ENCODE peak calls at places on chromosomes 6 and 20, in ten cellular contexts. One of them, this sample, is unnamed.

GRCh38 chr6:32968770-32969684 is 633 bp downstream of the BRD2 start:
- DNase-seq in vagina: peak; percentile 95
- DNase-seq in uterus: peak; percentile 74
- DNase-seq in right lobe of liver: peak; percentile 79
- DNase-seq in A549: peak; percentile 85
- DNase-seq in HCT116: peak; percentile 57
- DNase-seq in ovary: peak; percentile 85
- DNase-seq in adrenal gland: peak; percentile 84
- DNase-seq in H1: peak; percentile 90
- DNase-seq in thyroid gland: peak; percentile 73
- DNase-seq in this sample: peak; percentile 79

GRCh38 chr6:170144952-170145587 is 145.8 kb downstream of the DLL1 start:
- DNase-seq in vagina: no peak
- DNase-seq in uterus: no peak
- DNase-seq in right lobe of liver: peak; percentile 80
- DNase-seq in A549: no peak
- DNase-seq in HCT116: no peak
- DNase-seq in ovary: no peak
- DNase-seq in adrenal gland: no peak
- DNase-seq in H1: no peak
- DNase-seq in thyroid gland: no peak
- DNase-seq in this sample: peak; percentile 22

GRCh38 chr20:47011984-47012383 is 117.3 kb downstream of the EYA2 start:
- DNase-seq in vagina: no peak
- DNase-seq in uterus: no peak
- DNase-seq in right lobe of liver: no peak
- DNase-seq in A549: no peak
- DNase-seq in HCT116: no peak
- DNase-seq in ovary: no peak
- DNase-seq in adrenal gland: no peak
- DNase-seq in H1: no peak
- DNase-seq in thyroid gland: no peak
- DNase-seq in this sample: no peak

GRCh38 chr6:14950970-14951276 is 294.9 kb upstream of the JARID2 start:
- DNase-seq in vagina: no peak
- DNase-seq in uterus: no peak
- DNase-seq in right lobe of liver: no peak
- DNase-seq in A549: no peak
- DNase-seq in HCT116: no peak
- DNase-seq in ovary: no peak
- DNase-seq in adrenal gland: no peak
- DNase-seq in H1: no peak
- DNase-seq in thyroid gland: no peak
- DNase-seq in this sample: no peak

GRCh38 chr6:83430606-83431544 is at the start of gene ME1:
- DNase-seq in vagina: no peak
- DNase-seq in uterus: peak; percentile 55
- DNase-seq in right lobe of liver: peak; percentile 91
- DNase-seq in A549: peak; percentile 90
- DNase-seq in HCT116: peak; percentile 38
- DNase-seq in ovary: peak; percentile 86
- DNase-seq in adrenal gland: peak; percentile 94
- DNase-seq in H1: peak; percentile 36
- DNase-seq in thyroid gland: peak; percentile 81
- DNase-seq in this sample: peak; percentile 89

GRCh38 chr20:32611286-32611685 is 26.2 kb upstream of the NOL4L start:
- DNase-seq in vagina: no peak
- DNase-seq in uterus: no peak
- DNase-seq in right lobe of liver: no peak
- DNase-seq in A549: no peak
- DNase-seq in HCT116: no peak
- DNase-seq in ovary: no peak
- DNase-seq in adrenal gland: peak; percentile 46
- DNase-seq in H1: no peak
- DNase-seq in thyroid gland: no peak
- DNase-seq in this sample: no peak

GRCh38 chr20:38867062-38867359 is 59.2 kb upstream of the FAM83D start:
- DNase-seq in vagina: no peak
- DNase-seq in uterus: no peak
- DNase-seq in right lobe of liver: no peak
- DNase-seq in A549: no peak
- DNase-seq in HCT116: no peak
- DNase-seq in ovary: no peak
- DNase-seq in adrenal gland: no peak
- DNase-seq in H1: no peak
- DNase-seq in thyroid gland: no peak
- DNase-seq in this sample: no peak

GRCh38 chr6:162377735-162378134 is 349.8 kb downstream of the PRKN start:
- DNase-seq in vagina: no peak
- DNase-seq in uterus: no peak
- DNase-seq in right lobe of liver: no peak
- DNase-seq in A549: no peak
- DNase-seq in HCT116: no peak
- DNase-seq in ovary: no peak
- DNase-seq in adrenal gland: no peak
- DNase-seq in H1: no peak
- DNase-seq in thyroid gland: no peak
- DNase-seq in this sample: no peak

DNA sequence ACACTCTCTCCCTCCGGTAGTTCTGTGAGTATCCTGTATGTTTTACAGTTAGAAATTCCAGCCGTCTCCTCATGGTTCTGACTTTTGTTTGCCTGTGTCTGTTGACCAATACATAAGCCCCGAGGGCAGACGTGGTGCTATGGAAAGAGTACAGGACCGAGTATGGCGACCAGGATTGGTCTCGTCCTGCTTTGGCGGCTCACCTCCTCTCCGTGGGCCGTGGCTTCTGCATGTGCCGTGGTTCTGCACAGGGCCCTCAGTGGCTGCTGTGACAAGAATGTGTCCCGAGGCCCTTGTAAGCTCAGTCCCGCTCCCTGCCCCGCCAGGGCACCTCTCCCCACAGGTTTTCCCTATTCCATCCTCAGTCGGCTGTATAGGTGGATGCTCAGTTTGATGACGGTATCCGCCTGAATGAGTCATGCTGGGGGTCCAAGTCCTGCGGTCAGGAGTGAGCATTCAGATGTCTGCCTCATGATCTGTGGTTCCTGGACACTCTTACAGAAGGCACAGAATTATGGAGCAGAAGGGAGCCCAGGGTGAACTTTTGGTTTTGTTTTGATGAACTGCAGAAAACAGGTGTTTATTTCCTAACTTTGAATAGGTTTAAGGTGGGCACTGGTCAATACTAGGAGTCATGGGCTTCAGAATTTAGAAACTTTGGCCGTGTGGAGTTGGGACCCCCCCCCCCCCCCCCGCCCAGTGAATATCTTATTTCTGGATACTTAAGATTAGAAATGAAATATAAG is 1.2 kb downstream of the ARFGAP1 start:
- DNase-seq in vagina: no peak
- DNase-seq in uterus: no peak
- DNase-seq in right lobe of liver: no peak
- DNase-seq in A549: peak; percentile 38
- DNase-seq in HCT116: no peak
- DNase-seq in ovary: no peak
- DNase-seq in adrenal gland: no peak
- DNase-seq in H1: no peak
- DNase-seq in thyroid gland: no peak
- DNase-seq in this sample: no peak
- H3K9me3 ChIP-seq in vagina: no peaks in the 10 kb centered on the region
- H3K9me3 ChIP-seq in uterus: no peaks in the 10 kb centered on the region
- H3K9me3 ChIP-seq in right lobe of liver: no peaks in the 10 kb centered on the region
- H3K9me3 ChIP-seq in A549: no peaks in the 10 kb centered on the region
- H3K9me3 ChIP-seq in HCT116: no peaks in the 10 kb centered on the region
- H3K9me3 ChIP-seq in ovary: no peaks in the 10 kb centered on the region
- H3K9me3 ChIP-seq in adrenal gland: no peaks in the 10 kb centered on the region
- H3K9me3 ChIP-seq in H1: no peaks in the 10 kb centered on the region
- H3K9me3 ChIP-seq in thyroid gland: no peaks in the 10 kb centered on the region
- H3K9me3 ChIP-seq in this sample: no peaks in the 10 kb centered on the region

DNA sequence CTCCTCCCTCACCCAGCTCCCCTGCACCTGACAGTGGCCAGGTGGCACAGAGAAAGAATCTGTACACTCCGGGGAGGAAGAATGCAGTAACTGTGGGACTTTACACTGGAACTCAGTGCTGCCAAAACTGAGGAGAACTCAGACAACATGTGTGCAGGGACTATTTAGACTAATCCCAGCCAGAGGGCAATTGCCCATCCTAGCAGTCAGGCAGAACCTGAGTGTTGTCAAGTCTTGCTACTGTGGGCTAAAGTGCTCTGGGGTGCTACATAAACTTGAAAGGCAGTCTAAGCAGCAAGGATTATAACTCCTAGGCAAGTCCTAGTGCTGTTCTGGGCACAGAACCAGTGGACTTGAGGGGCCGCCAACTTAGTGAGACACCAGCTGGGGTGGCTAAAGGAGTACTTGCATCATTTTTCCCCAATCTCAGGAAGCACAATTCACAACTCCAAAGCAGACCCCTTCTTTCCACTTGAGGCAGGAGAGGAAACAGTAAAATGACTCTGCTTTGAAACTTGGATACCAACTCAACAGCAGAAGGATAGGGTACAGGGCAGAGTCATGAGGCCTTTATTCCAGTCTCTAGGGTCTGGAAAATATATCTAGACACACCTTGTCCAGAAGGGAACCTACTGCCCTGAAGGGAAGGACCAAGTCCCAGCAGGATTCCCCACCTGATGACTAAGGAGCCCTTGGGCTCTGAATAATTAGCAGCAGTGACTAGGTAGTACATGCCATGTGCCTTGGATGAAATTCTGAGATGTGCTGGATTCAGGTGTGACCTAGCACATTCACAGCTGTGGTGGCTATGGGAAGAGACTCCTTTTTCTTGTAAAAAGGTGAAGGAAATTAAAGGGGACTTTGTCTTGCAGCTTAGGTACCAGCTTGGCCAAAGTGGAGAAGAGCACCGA is 364.0 kb upstream of the PTCHD4 start:
- DNase-seq in vagina: no peak
- DNase-seq in uterus: no peak
- DNase-seq in right lobe of liver: no peak
- DNase-seq in A549: no peak
- DNase-seq in HCT116: no peak
- DNase-seq in ovary: no peak
- DNase-seq in adrenal gland: no peak
- DNase-seq in H1: no peak
- DNase-seq in thyroid gland: no peak
- DNase-seq in this sample: no peak
- TF ChIP-seq POLR2A in vagina: no peak
- TF ChIP-seq POLR2A in uterus: no peak
- TF ChIP-seq POLR2A in right lobe of liver: no peak
- TF ChIP-seq POLR2A in A549: no peak
- TF ChIP-seq POLR2A in HCT116: no peak
- TF ChIP-seq POLR2A in ovary: no peak
- TF ChIP-seq POLR2A in adrenal gland: no peak
- TF ChIP-seq POLR2A in H1: no peak
- TF ChIP-seq POLR2A in thyroid gland: no peak
- TF ChIP-seq POLR2A in this sample: no peak

GRCh38 chr6:31541059-31541657 is 645 bp downstream of the DDX39B start:
- DNase-seq in vagina: no peak
- DNase-seq in uterus: peak; percentile 43
- DNase-seq in right lobe of liver: no peak
- DNase-seq in A549: peak; percentile 40
- DNase-seq in HCT116: no peak
- DNase-seq in ovary: no peak
- DNase-seq in adrenal gland: peak; percentile 63
- DNase-seq in H1: no peak
- DNase-seq in thyroid gland: peak; percentile 51
- DNase-seq in this sample: no peak

GRCh38 chr6:31541658-31542521 is at the start of gene DDX39B:
- DNase-seq in vagina: peak; percentile 97
- DNase-seq in uterus: peak; percentile 96
- DNase-seq in right lobe of liver: peak; percentile 97
- DNase-seq in A549: peak; percentile 97
- DNase-seq in HCT116: peak; percentile 95
- DNase-seq in ovary: peak; percentile 95
- DNase-seq in adrenal gland: peak; percentile 98
- DNase-seq in H1: peak; percentile 90
- DNase-seq in thyroid gland: peak; percentile 96
- DNase-seq in this sample: peak; percentile 97

GRCh38 chr6:31543639-31544038 is 1.8 kb upstream of the DDX39B start:
- DNase-seq in vagina: no peak
- DNase-seq in uterus: no peak
- DNase-seq in right lobe of liver: no peak
- DNase-seq in A549: no peak
- DNase-seq in HCT116: no peak
- DNase-seq in ovary: no peak
- DNase-seq in adrenal gland: no peak
- DNase-seq in H1: no peak
- DNase-seq in thyroid gland: no peak
- DNase-seq in this sample: no peak

GRCh38 chr6:31538805-31539400 is 2.9 kb downstream of the DDX39B start:
- DNase-seq in vagina: no peak
- DNase-seq in uterus: no peak
- DNase-seq in right lobe of liver: peak; percentile 68
- DNase-seq in A549: no peak
- DNase-seq in HCT116: no peak
- DNase-seq in ovary: no peak
- DNase-seq in adrenal gland: no peak
- DNase-seq in H1: no peak
- DNase-seq in thyroid gland: no peak
- DNase-seq in this sample: no peak

GRCh38 chr6:31540640-31541039 is 1.2 kb downstream of the DDX39B start:
- DNase-seq in vagina: no peak
- DNase-seq in uterus: no peak
- DNase-seq in right lobe of liver: no peak
- DNase-seq in A549: no peak
- DNase-seq in HCT116: no peak
- DNase-seq in ovary: no peak
- DNase-seq in adrenal gland: no peak
- DNase-seq in H1: no peak
- DNase-seq in thyroid gland: no peak
- DNase-seq in this sample: no peak
- H3K4me1 ChIP-seq in vagina: peaks cover 43% of the 10 kb centered on the region
- H3K4me1 ChIP-seq in uterus: peaks cover 6% of the 10 kb centered on the region
- H3K4me1 ChIP-seq in right lobe of liver: peaks cover 29% of the 10 kb centered on the region
- H3K4me1 ChIP-seq in A549: peaks cover 28% of the 10 kb centered on the region
- H3K4me1 ChIP-seq in HCT116: peaks cover 14% of the 10 kb centered on the region
- H3K4me1 ChIP-seq in ovary: peaks cover 11% of the 10 kb centered on the region
- H3K4me1 ChIP-seq in adrenal gland: peaks cover 20% of the 10 kb centered on the region
- H3K4me1 ChIP-seq in H1: peaks cover 8% of the 10 kb centered on the region
- H3K4me1 ChIP-seq in thyroid gland: peaks cover 25% of the 10 kb centered on the region
- H3K4me1 ChIP-seq in this sample: peaks cover 18% of the 10 kb centered on the region

GRCh38 chr20:43804781-43805180 is 78.0 kb upstream of the GTSF1L start:
- DNase-seq in vagina: no peak
- DNase-seq in uterus: no peak
- DNase-seq in right lobe of liver: no peak
- DNase-seq in A549: no peak
- DNase-seq in HCT116: no peak
- DNase-seq in ovary: no peak
- DNase-seq in adrenal gland: no peak
- DNase-seq in H1: no peak
- DNase-seq in thyroid gland: no peak
- DNase-seq in this sample: no peak

GRCh38 chr20:43812216-43812615 is 85.4 kb upstream of the GTSF1L start:
- DNase-seq in vagina: no peak
- DNase-seq in uterus: no peak
- DNase-seq in right lobe of liver: no peak
- DNase-seq in A549: no peak
- DNase-seq in HCT116: no peak
- DNase-seq in ovary: no peak
- DNase-seq in adrenal gland: no peak
- DNase-seq in H1: no peak
- DNase-seq in thyroid gland: no peak
- DNase-seq in this sample: no peak

DNA sequence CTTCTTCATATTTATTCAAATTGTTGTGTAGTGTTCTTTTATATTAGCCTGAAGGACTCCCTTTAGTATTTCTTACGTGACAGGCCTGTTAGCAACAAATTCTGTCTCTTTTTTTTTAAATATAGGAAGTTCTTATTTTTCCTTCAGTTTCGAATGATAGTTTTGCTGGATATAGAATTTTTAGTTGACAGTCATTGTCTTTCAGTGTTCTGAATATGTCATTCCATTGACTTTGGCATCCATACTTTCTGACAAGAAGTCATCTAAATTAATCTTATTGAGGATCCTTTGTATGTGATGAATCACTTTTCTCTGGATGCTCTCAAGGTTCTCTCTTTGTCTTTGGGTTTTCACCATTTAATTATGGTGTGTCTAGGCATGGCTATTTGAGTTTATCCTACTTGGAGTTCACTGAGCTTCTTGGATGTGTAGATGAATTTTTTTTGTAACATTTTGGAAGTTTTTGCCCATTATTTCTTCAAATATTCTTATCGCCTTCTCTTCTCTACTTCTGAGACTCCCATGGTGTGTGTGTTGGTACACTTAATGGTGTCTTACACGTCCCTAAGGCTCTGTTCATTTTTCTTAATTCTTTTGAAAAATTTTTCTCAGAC is 82.5 kb upstream of the GTSF1L start:
- DNase-seq in vagina: no peak
- DNase-seq in uterus: no peak
- DNase-seq in right lobe of liver: no peak
- DNase-seq in A549: no peak
- DNase-seq in HCT116: no peak
- DNase-seq in ovary: no peak
- DNase-seq in adrenal gland: no peak
- DNase-seq in H1: no peak
- DNase-seq in thyroid gland: no peak
- DNase-seq in this sample: no peak
- H3K9me3 ChIP-seq in vagina: peaks cover 14% of the 10 kb centered on the region
- H3K9me3 ChIP-seq in uterus: no peaks in the 10 kb centered on the region
- H3K9me3 ChIP-seq in right lobe of liver: peaks cover 2% of the 10 kb centered on the region
- H3K9me3 ChIP-seq in A549: peaks cover 40% of the 10 kb centered on the region
- H3K9me3 ChIP-seq in HCT116: peaks cover 14% of the 10 kb centered on the region
- H3K9me3 ChIP-seq in ovary: no peaks in the 10 kb centered on the region
- H3K9me3 ChIP-seq in adrenal gland: peaks cover 12% of the 10 kb centered on the region
- H3K9me3 ChIP-seq in H1: peaks cover 15% of the 10 kb centered on the region
- H3K9me3 ChIP-seq in thyroid gland: no peaks in the 10 kb centered on the region
- H3K9me3 ChIP-seq in this sample: peaks cover 41% of the 10 kb centered on the region